ENCODE peak calls at places on chromosome 7, in four cellular contexts. O is PC-3, S is H9, Y is fibroblast of lung. B is an unnamed sample.
A peak's percentile ranks its signal among the peaks of the same experiment; 100 is the strongest.

GRCh38 chr7:149741629-149742028 is 31.8 kb downstream of the ZNF467 start:
- DNase-seq in Y (no peak), S (no peak), O (peak; percentile 24), B (no peak)

GRCh38 chr7:48938539-48938938 is 14.2 kb downstream of the CDC14C start:
- DNase-seq in Y (peak; percentile 53), O (peak; percentile 70), S (no peak), B (peak; percentile 82)

GRCh38 chr7:37683263-37684120 is at the start of gene GPR141:
- DNase-seq in S (no peak), Y (no peak), O (peak; percentile 24), B (no peak)

GRCh38 chr7:136259074-136259473 is 281.9 kb upstream of the MTPN start:
- DNase-seq in Y (no peak), O (no peak), S (no peak), B (no peak)

GRCh38 chr7:9937944-9938631 is 1035.6 kb upstream of the PHF14 start:
- DNase-seq in O (peak; percentile 36), Y (peak; percentile 91), S (no peak), B (peak; percentile 87)

GRCh38 chr7:36708765-36709164 is 15.5 kb downstream of the AOAH start:
- DNase-seq in S (no peak), O (no peak), Y (no peak), B (no peak)

GRCh38 chr7:27102578-27103442 is at the start of gene HOXA2:
- DNase-seq in Y (peak; percentile 91), O (no peak), S (no peak), B (peak; percentile 83)

GRCh38 chr7:141057788-141058187 is 16.1 kb upstream of the TMEM178B start:
- DNase-seq in Y (no peak), O (no peak), S (no peak), B (no peak)

GRCh38 chr7:50662996-50663395 is 97.8 kb upstream of the DDC start:
- DNase-seq in Y (no peak), S (no peak), O (no peak), B (no peak)

GRCh38 chr7:68744036-68744435 is 854.2 kb upstream of the AUTS2 start:
- DNase-seq in Y (no peak), O (no peak), S (no peak), B (no peak)

GRCh38 chr7:27185708-27186449 is 847 bp upstream of the HOXA11 start:
- DNase-seq in S (peak; percentile 35), Y (no peak), O (no peak), B (no peak)

GRCh38 chr7:144819566-144819965 is 16.3 kb downstream of the TPK1 start:
- DNase-seq in Y (no peak), S (no peak), O (peak; percentile 33), B (no peak)

GRCh38 chr7:144437370-144438191 is 34.1 kb upstream of the NOBOX start:
- DNase-seq in O (peak; percentile 88), S (peak; percentile 40), Y (peak; percentile 79), B (peak; percentile 29)

GRCh38 chr7:37113661-37114355 is 334.9 kb downstream of the ELMO1 start:
- DNase-seq in Y (peak; percentile 15), O (no peak), S (no peak), B (no peak)

GRCh38 chr7:114956702-114957101 is 34.8 kb downstream of the MDFIC start:
- DNase-seq in O (no peak), Y (no peak), S (no peak), B (no peak)

GRCh38 chr7:114957434-114957833 is 35.5 kb downstream of the MDFIC start:
- DNase-seq in Y (no peak), S (no peak), O (no peak), B (no peak)

GRCh38 chr7:114959931-114960330 is 38.0 kb downstream of the MDFIC start:
- DNase-seq in Y (peak; percentile 28), O (no peak), S (no peak), B (peak; percentile 42)
- H4K20me1 ChIP-seq in Y (no peaks in the 10 kb centered on the region), O (no peaks in the 10 kb centered on the region), S (no peaks in the 10 kb centered on the region), B (peaks cover 3% of the 10 kb centered on the region)

GRCh38 chr7:45036801-45037200 is 36.8 kb downstream of the CCM2 start:
- DNase-seq in O (no peak), S (no peak), Y (no peak), B (no peak)

GRCh38 chr7:45035371-45035770 is 35.4 kb downstream of the CCM2 start:
- DNase-seq in S (no peak), Y (no peak), O (no peak), B (no peak)

GRCh38 chr7:45037876-45038275 is 37.9 kb downstream of the CCM2 start:
- DNase-seq in S (no peak), O (no peak), Y (no peak), B (no peak)

GRCh38 chr7:45036317-45036716 is 36.3 kb downstream of the CCM2 start:
- DNase-seq in O (no peak), S (no peak), Y (no peak), B (no peak)

GRCh38 chr7:45035909-45036308 is 35.9 kb downstream of the CCM2 start:
- DNase-seq in O (no peak), Y (no peak), S (no peak), B (no peak)
- H4K20me1 ChIP-seq in O (no peaks in the 10 kb centered on the region), Y (no peaks in the 10 kb centered on the region), S (no peaks in the 10 kb centered on the region), B (peaks cover 73% of the 10 kb centered on the region)

GRCh38 chr7:891805-892204 is 15.5 kb downstream of the GET4 start:
- DNase-seq in S (no peak), Y (no peak), O (no peak), B (no peak)
- H4K20me1 ChIP-seq in S (peaks cover 3% of the 10 kb centered on the region), Y (no peaks in the 10 kb centered on the region), O (no peaks in the 10 kb centered on the region), B (peaks cover 39% of the 10 kb centered on the region)

DNA sequence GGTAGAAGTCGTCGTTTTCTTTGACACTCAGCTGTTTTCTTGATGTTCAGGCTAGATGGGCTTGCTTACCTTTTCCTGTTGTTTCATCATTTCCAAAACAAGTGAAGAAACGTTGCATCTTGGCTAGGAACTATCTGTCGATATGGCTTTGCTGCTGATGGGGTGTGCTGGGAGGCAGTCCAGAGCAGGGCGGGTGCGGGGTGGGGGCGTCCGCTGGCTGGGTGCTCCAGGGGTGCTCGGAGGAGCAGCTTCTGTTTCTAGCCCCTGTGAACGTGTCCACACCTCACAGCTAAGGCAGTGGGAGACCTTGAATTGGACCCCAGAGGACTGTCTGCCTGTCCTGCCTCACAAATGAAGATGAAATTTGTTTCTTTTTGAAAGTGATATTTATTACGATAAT is 7.6 kb upstream of the SUN1 start:
- DNase-seq in S (no peak), Y (no peak), O (no peak), B (no peak)
- H4K20me1 ChIP-seq in S (no peaks in the 10 kb centered on the region), Y (peaks cover 3% of the 10 kb centered on the region), O (peaks cover 47% of the 10 kb centered on the region), B (peaks cover 68% of the 10 kb centered on the region)

GRCh38 chr7:55099086-55099831 is 80.4 kb downstream of the EGFR start:
- DNase-seq in S (no peak), Y (peak; percentile 64), O (no peak), B (no peak)
- H4K20me1 ChIP-seq in S (no peaks in the 10 kb centered on the region), Y (no peaks in the 10 kb centered on the region), O (peaks cover 4% of the 10 kb centered on the region), B (peaks cover 69% of the 10 kb centered on the region)

GRCh38 chr7:75967573-75967997 is 26.8 kb downstream of the TMEM120A start:
- DNase-seq in O (no peak), Y (peak; percentile 66), S (no peak), B (no peak)

GRCh38 chr7:75966209-75966961 is 28.0 kb downstream of the TMEM120A start:
- DNase-seq in Y (peak; percentile 51), S (no peak), O (no peak), B (peak; percentile 50)

GRCh38 chr7:75965617-75966016 is 28.8 kb downstream of the TMEM120A start:
- DNase-seq in Y (no peak), O (no peak), S (no peak), B (no peak)

GRCh38 chr7:75968012-75968411 is 26.4 kb downstream of the TMEM120A start:
- DNase-seq in O (no peak), S (no peak), Y (no peak), B (no peak)

GRCh38 chr7:75967055-75967454 is 27.3 kb downstream of the TMEM120A start:
- DNase-seq in O (no peak), S (no peak), Y (no peak), B (no peak)
- H4K20me1 ChIP-seq in O (no peaks in the 10 kb centered on the region), S (no peaks in the 10 kb centered on the region), Y (no peaks in the 10 kb centered on the region), B (peaks cover 12% of the 10 kb centered on the region)

B was measured in astrocyte.